ENCODE peak calls at places on chromosome 9, in seven cellular contexts. One of them, this sample, is unnamed.

GRCh38 chr9:109769250-109769649 is 10.7 kb upstream of the PALM2AKAP2 start:
- DNase-seq in CD4-positive, alpha-beta T cell: no peak
- DNase-seq in hepatocyte: no peak
- DNase-seq in sigmoid colon: no peak
- DNase-seq in adipocyte: no peak
- DNase-seq in lower lobe of right lung: no peak
- DNase-seq in uterus: no peak
- DNase-seq in this sample: no peak

GRCh38 chr9:72362118-72362531 is 2.9 kb downstream of the ZFAND5 start:
- DNase-seq in adipocyte: peak; percentile 74
- DNase-seq in uterus: no peak
- DNase-seq in lower lobe of right lung: no peak
- DNase-seq in hepatocyte: no peak
- DNase-seq in sigmoid colon: no peak
- DNase-seq in CD4-positive, alpha-beta T cell: no peak
- DNase-seq in this sample: no peak

GRCh38 chr9:6646028-6646636 is 603 bp upstream of the GLDC start:
- DNase-seq in CD4-positive, alpha-beta T cell: no peak
- DNase-seq in adipocyte: peak; percentile 6
- DNase-seq in uterus: no peak
- DNase-seq in lower lobe of right lung: no peak
- DNase-seq in hepatocyte: peak; percentile 13
- DNase-seq in sigmoid colon: no peak
- DNase-seq in this sample: no peak

GRCh38 chr9:133759146-133759900 is 21.2 kb upstream of the SARDH start:
- DNase-seq in adipocyte: no peak
- DNase-seq in hepatocyte: peak; percentile 3
- DNase-seq in uterus: peak; percentile 69
- DNase-seq in lower lobe of right lung: no peak
- DNase-seq in CD4-positive, alpha-beta T cell: no peak
- DNase-seq in sigmoid colon: peak; percentile 68
- DNase-seq in this sample: peak; percentile 53

GRCh38 chr9:14480561-14480960 is 166.6 kb upstream of the NFIB start:
- DNase-seq in hepatocyte: no peak
- DNase-seq in uterus: no peak
- DNase-seq in lower lobe of right lung: no peak
- DNase-seq in CD4-positive, alpha-beta T cell: no peak
- DNase-seq in adipocyte: no peak
- DNase-seq in sigmoid colon: no peak
- DNase-seq in this sample: no peak

GRCh38 chr9:71986860-71987259 is 73.6 kb downstream of the C9orf57 start:
- DNase-seq in uterus: no peak
- DNase-seq in sigmoid colon: no peak
- DNase-seq in CD4-positive, alpha-beta T cell: no peak
- DNase-seq in hepatocyte: peak; percentile 12
- DNase-seq in lower lobe of right lung: no peak
- DNase-seq in adipocyte: no peak
- DNase-seq in this sample: no peak

GRCh38 chr9:15738011-15738410 is 185.2 kb downstream of the CCDC171 start:
- DNase-seq in hepatocyte: no peak
- DNase-seq in sigmoid colon: no peak
- DNase-seq in lower lobe of right lung: no peak
- DNase-seq in adipocyte: peak; percentile 31
- DNase-seq in uterus: no peak
- DNase-seq in CD4-positive, alpha-beta T cell: no peak
- DNase-seq in this sample: no peak

GRCh38 chr9:102841376-102841775 is 153.8 kb upstream of the CYLC2 start:
- DNase-seq in hepatocyte: peak; percentile 13
- DNase-seq in sigmoid colon: no peak
- DNase-seq in adipocyte: no peak
- DNase-seq in uterus: no peak
- DNase-seq in lower lobe of right lung: no peak
- DNase-seq in CD4-positive, alpha-beta T cell: no peak
- DNase-seq in this sample: no peak

GRCh38 chr9:119370816-119371215 is 1.6 kb upstream of the BRINP1 start:
- DNase-seq in lower lobe of right lung: no peak
- DNase-seq in hepatocyte: peak; percentile 82
- DNase-seq in adipocyte: peak; percentile 53
- DNase-seq in sigmoid colon: no peak
- DNase-seq in uterus: no peak
- DNase-seq in CD4-positive, alpha-beta T cell: no peak
- DNase-seq in this sample: peak; percentile 12

GRCh38 chr9:91770229-91770628 is 179.8 kb downstream of the ROR2 start:
- DNase-seq in uterus: no peak
- DNase-seq in sigmoid colon: no peak
- DNase-seq in lower lobe of right lung: no peak
- DNase-seq in hepatocyte: no peak
- DNase-seq in CD4-positive, alpha-beta T cell: no peak
- DNase-seq in adipocyte: no peak
- DNase-seq in this sample: no peak

GRCh38 chr9:128753627-128754026 is 18.1 kb downstream of the ZER1 start:
- DNase-seq in uterus: no peak
- DNase-seq in hepatocyte: no peak
- DNase-seq in lower lobe of right lung: no peak
- DNase-seq in sigmoid colon: no peak
- DNase-seq in CD4-positive, alpha-beta T cell: no peak
- DNase-seq in adipocyte: no peak
- DNase-seq in this sample: no peak

GRCh38 chr9:126925876-126926275 is 11.3 kb downstream of the RALGPS1 start:
- DNase-seq in uterus: no peak
- DNase-seq in hepatocyte: no peak
- DNase-seq in sigmoid colon: no peak
- DNase-seq in lower lobe of right lung: no peak
- DNase-seq in adipocyte: no peak
- DNase-seq in CD4-positive, alpha-beta T cell: no peak
- DNase-seq in this sample: no peak

GRCh38 chr9:36158122-36158521 is 11.1 kb upstream of the CCIN start:
- DNase-seq in uterus: no peak
- DNase-seq in CD4-positive, alpha-beta T cell: no peak
- DNase-seq in hepatocyte: no peak
- DNase-seq in sigmoid colon: no peak
- DNase-seq in lower lobe of right lung: no peak
- DNase-seq in adipocyte: no peak
- DNase-seq in this sample: no peak

GRCh38 chr9:95626885-95627558 is 110.3 kb upstream of the PTCH1 start:
- DNase-seq in hepatocyte: no peak
- DNase-seq in sigmoid colon: peak; percentile 70
- DNase-seq in adipocyte: no peak
- DNase-seq in CD4-positive, alpha-beta T cell: peak; percentile 28
- DNase-seq in uterus: peak; percentile 36
- DNase-seq in lower lobe of right lung: peak; percentile 57
- DNase-seq in this sample: peak; percentile 51

GRCh38 chr9:36772449-36773370 is 200.0 kb downstream of the MELK start:
- DNase-seq in uterus: no peak
- DNase-seq in hepatocyte: peak; percentile 52
- DNase-seq in lower lobe of right lung: no peak
- DNase-seq in adipocyte: peak; percentile 21
- DNase-seq in CD4-positive, alpha-beta T cell: no peak
- DNase-seq in sigmoid colon: no peak
- DNase-seq in this sample: no peak

GRCh38 chr9:133592731-133593409 is 16.3 kb downstream of the FAM163B start:
- DNase-seq in hepatocyte: no peak
- DNase-seq in sigmoid colon: no peak
- DNase-seq in uterus: no peak
- DNase-seq in CD4-positive, alpha-beta T cell: peak; percentile 11
- DNase-seq in lower lobe of right lung: no peak
- DNase-seq in adipocyte: no peak
- DNase-seq in this sample: no peak

GRCh38 chr9:130212543-130213297 is 40.5 kb downstream of the NCS1 start:
- DNase-seq in sigmoid colon: no peak
- DNase-seq in lower lobe of right lung: no peak
- DNase-seq in uterus: no peak
- DNase-seq in adipocyte: no peak
- DNase-seq in hepatocyte: no peak
- DNase-seq in CD4-positive, alpha-beta T cell: no peak
- DNase-seq in this sample: no peak

GRCh38 chr9:79616013-79616412 is 44.2 kb downstream of the TLE4 start:
- DNase-seq in adipocyte: peak; percentile 36
- DNase-seq in CD4-positive, alpha-beta T cell: no peak
- DNase-seq in uterus: no peak
- DNase-seq in sigmoid colon: no peak
- DNase-seq in hepatocyte: no peak
- DNase-seq in lower lobe of right lung: no peak
- DNase-seq in this sample: no peak

DNA sequence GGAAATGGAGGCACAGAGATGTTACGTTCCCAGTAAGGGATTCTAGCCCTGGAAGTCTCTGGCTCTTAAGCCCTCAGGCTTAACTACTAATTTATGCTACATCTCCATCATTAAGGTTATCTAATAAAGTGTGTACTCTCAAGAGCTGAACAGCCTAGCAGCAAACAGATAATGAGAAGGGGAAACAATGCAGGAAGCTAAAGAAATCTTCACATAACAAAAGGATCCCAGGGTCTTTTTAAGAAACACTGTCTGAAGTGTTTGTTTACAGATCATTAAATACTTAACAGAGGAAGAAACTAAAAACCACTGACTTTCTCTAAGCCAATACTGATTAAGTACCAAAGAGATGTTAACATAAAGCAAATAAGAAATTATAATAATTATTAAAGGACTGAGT is 129.0 kb downstream of the PAPPA start:
- DNase-seq in CD4-positive, alpha-beta T cell: no peak
- DNase-seq in sigmoid colon: no peak
- DNase-seq in uterus: no peak
- DNase-seq in hepatocyte: no peak
- DNase-seq in lower lobe of right lung: no peak
- DNase-seq in adipocyte: no peak
- DNase-seq in this sample: no peak
- H3K27me3 ChIP-seq in CD4-positive, alpha-beta T cell: no peaks in the 10 kb centered on the region
- H3K27me3 ChIP-seq in sigmoid colon: no peaks in the 10 kb centered on the region
- H3K27me3 ChIP-seq in uterus: no peaks in the 10 kb centered on the region
- H3K27me3 ChIP-seq in hepatocyte: no peaks in the 10 kb centered on the region
- H3K27me3 ChIP-seq in lower lobe of right lung: no peaks in the 10 kb centered on the region
- H3K27me3 ChIP-seq in adipocyte: no peaks in the 10 kb centered on the region
- H3K27me3 ChIP-seq in this sample: no peaks in the 10 kb centered on the region

GRCh38 chr9:90017704-90018103 is 412.9 kb downstream of the GADD45G start:
- DNase-seq in uterus: no peak
- DNase-seq in CD4-positive, alpha-beta T cell: no peak
- DNase-seq in lower lobe of right lung: no peak
- DNase-seq in sigmoid colon: no peak
- DNase-seq in hepatocyte: no peak
- DNase-seq in adipocyte: no peak
- DNase-seq in this sample: no peak
- H3K27me3 ChIP-seq in uterus: no peaks in the 10 kb centered on the region
- H3K27me3 ChIP-seq in CD4-positive, alpha-beta T cell: no peaks in the 10 kb centered on the region
- H3K27me3 ChIP-seq in lower lobe of right lung: no peaks in the 10 kb centered on the region
- H3K27me3 ChIP-seq in sigmoid colon: no peaks in the 10 kb centered on the region
- H3K27me3 ChIP-seq in hepatocyte: no peaks in the 10 kb centered on the region
- H3K27me3 ChIP-seq in adipocyte: peaks cover 45% of the 10 kb centered on the region
- H3K27me3 ChIP-seq in this sample: no peaks in the 10 kb centered on the region

GRCh38 chr9:136145580-136145979 is 26.9 kb upstream of the TMEM250 start:
- DNase-seq in lower lobe of right lung: no peak
- DNase-seq in uterus: no peak
- DNase-seq in adipocyte: no peak
- DNase-seq in sigmoid colon: no peak
- DNase-seq in hepatocyte: no peak
- DNase-seq in CD4-positive, alpha-beta T cell: no peak
- DNase-seq in this sample: no peak

GRCh38 chr9:136143215-136144001 is 24.7 kb upstream of the TMEM250 start:
- DNase-seq in hepatocyte: peak; percentile 62
- DNase-seq in adipocyte: peak; percentile 31
- DNase-seq in uterus: no peak
- DNase-seq in lower lobe of right lung: no peak
- DNase-seq in CD4-positive, alpha-beta T cell: no peak
- DNase-seq in sigmoid colon: no peak
- DNase-seq in this sample: peak; percentile 38

GRCh38 chr9:136146126-136147037 is 27.7 kb upstream of the TMEM250 start:
- DNase-seq in CD4-positive, alpha-beta T cell: no peak
- DNase-seq in lower lobe of right lung: no peak
- DNase-seq in uterus: no peak
- DNase-seq in adipocyte: no peak
- DNase-seq in sigmoid colon: no peak
- DNase-seq in hepatocyte: no peak
- DNase-seq in this sample: no peak

GRCh38 chr9:136142859-136143214 is 24.2 kb upstream of the TMEM250 start:
- DNase-seq in adipocyte: no peak
- DNase-seq in hepatocyte: no peak
- DNase-seq in sigmoid colon: no peak
- DNase-seq in uterus: no peak
- DNase-seq in CD4-positive, alpha-beta T cell: no peak
- DNase-seq in lower lobe of right lung: no peak
- DNase-seq in this sample: no peak

GRCh38 chr9:136144450-136144849 is 25.8 kb upstream of the TMEM250 start:
- DNase-seq in lower lobe of right lung: no peak
- DNase-seq in sigmoid colon: no peak
- DNase-seq in CD4-positive, alpha-beta T cell: no peak
- DNase-seq in uterus: no peak
- DNase-seq in hepatocyte: no peak
- DNase-seq in adipocyte: no peak
- DNase-seq in this sample: no peak
- H3K27me3 ChIP-seq in lower lobe of right lung: peaks cover 58% of the 10 kb centered on the region
- H3K27me3 ChIP-seq in sigmoid colon: peaks cover 12% of the 10 kb centered on the region
- H3K27me3 ChIP-seq in CD4-positive, alpha-beta T cell: peaks cover 25% of the 10 kb centered on the region
- H3K27me3 ChIP-seq in uterus: no peaks in the 10 kb centered on the region
- H3K27me3 ChIP-seq in hepatocyte: no peaks in the 10 kb centered on the region
- H3K27me3 ChIP-seq in adipocyte: peaks cover 57% of the 10 kb centered on the region
- H3K27me3 ChIP-seq in this sample: no peaks in the 10 kb centered on the region

DNA sequence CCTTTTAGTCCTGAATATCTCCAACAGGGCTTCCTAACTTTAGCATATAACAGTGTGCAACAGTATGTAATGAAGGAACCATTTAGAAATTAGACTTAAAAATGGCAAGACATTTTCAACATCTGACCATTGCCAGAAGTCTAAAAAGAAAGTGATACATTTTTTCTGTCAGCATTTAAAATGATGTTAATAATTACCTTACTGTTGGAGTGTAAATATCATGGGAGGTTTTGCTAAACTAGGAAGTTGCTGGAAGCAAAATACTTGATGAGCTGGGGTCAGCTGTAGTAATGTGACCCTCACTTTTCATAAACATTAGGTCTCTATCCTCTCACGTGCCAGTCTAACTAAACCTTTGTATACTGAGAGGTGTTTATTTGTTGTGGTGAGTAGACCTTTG is 68.8 kb downstream of the NTRK2 start:
- DNase-seq in lower lobe of right lung: no peak
- DNase-seq in adipocyte: no peak
- DNase-seq in sigmoid colon: no peak
- DNase-seq in CD4-positive, alpha-beta T cell: no peak
- DNase-seq in uterus: no peak
- DNase-seq in hepatocyte: no peak
- DNase-seq in this sample: no peak
- H3K27me3 ChIP-seq in lower lobe of right lung: no peaks in the 10 kb centered on the region
- H3K27me3 ChIP-seq in adipocyte: no peaks in the 10 kb centered on the region
- H3K27me3 ChIP-seq in sigmoid colon: no peaks in the 10 kb centered on the region
- H3K27me3 ChIP-seq in CD4-positive, alpha-beta T cell: no peaks in the 10 kb centered on the region
- H3K27me3 ChIP-seq in uterus: no peaks in the 10 kb centered on the region
- H3K27me3 ChIP-seq in hepatocyte: no peaks in the 10 kb centered on the region
- H3K27me3 ChIP-seq in this sample: no peaks in the 10 kb centered on the region